ENCODE peak calls at places on chromosomes 4 and X, in eight cellular contexts. Z, B, V, Y, H, Q, R and A are unnamed samples.

GRCh38 chrX:70087857-70088256 is 25.6 kb downstream of the OTUD6A start:
- DNase-seq in Z (no peak), B (no peak), V (no peak), Y (no peak), H (peak), Q (no peak), R (no peak), A (no peak)

GRCh38 chrX:48025561-48025960 is 18.8 kb downstream of the SPACA5 start:
- DNase-seq in Z (no peak), B (peak), V (no peak), Y (peak), H (peak), Q (peak), R (no peak), A (no peak)

GRCh38 chr4:83618991-83619390 is 83.1 kb downstream of the GPAT3 start:
- DNase-seq in Z (no peak), B (no peak), V (no peak), Y (no peak), H (peak), Q (no peak), R (no peak), A (no peak)

GRCh38 chrX:134622056-134622812 is 36.0 kb downstream of the PLAC1 start:
- DNase-seq in Z (peak), B (peak), V (no peak), Y (peak), H (peak), Q (peak), R (no peak), A (no peak)

GRCh38 chrX:66760648-66761047 is 121.8 kb upstream of the EDA2R start:
- DNase-seq in Z (no peak), B (no peak), V (no peak), Y (peak), H (peak), Q (no peak), R (no peak), A (no peak)

GRCh38 chr4:684611-685010 is 4.3 kb downstream of the SLC49A3 start:
- DNase-seq in Z (no peak), B (no peak), V (no peak), Y (no peak), H (no peak), Q (no peak), R (peak), A (no peak)

GRCh38 chr4:146112389-146112788 is 63.1 kb upstream of the LSM6 start:
- DNase-seq in Z (no peak), B (no peak), V (no peak), Y (no peak), H (no peak), Q (no peak), R (no peak), A (no peak)

GRCh38 chr4:72394264-72394663 is 174.8 kb downstream of the ADAMTS3 start:
- DNase-seq in Z (no peak), B (no peak), V (no peak), Y (no peak), H (no peak), Q (no peak), R (no peak), A (no peak)

GRCh38 chrX:121642415-121642814 is 595.0 kb downstream of the GLUD2 start:
- DNase-seq in Z (no peak), B (no peak), V (no peak), Y (no peak), H (no peak), Q (no peak), R (no peak), A (no peak)

GRCh38 chrX:1086444-1087409 is 125.7 kb downstream of the CRLF2 start:
- DNase-seq in Z (no peak), B (peak), V (no peak), Y (no peak), H (no peak), Q (no peak), R (no peak), A (no peak)

GRCh38 chrX:11407331-11408110 is 114.3 kb downstream of the AMELX start:
- DNase-seq in Z (no peak), B (no peak), V (no peak), Y (no peak), H (no peak), Q (no peak), R (no peak), A (no peak)

GRCh38 chr4:113997206-113997605 is 17.8 kb upstream of the ARSJ start:
- DNase-seq in Z (no peak), B (no peak), V (no peak), Y (no peak), H (no peak), Q (no peak), R (no peak), A (no peak)

GRCh38 chr4:23237771-23238170 is 545.0 kb downstream of the GBA3 start:
- DNase-seq in Z (no peak), B (no peak), V (no peak), Y (no peak), H (no peak), Q (no peak), R (no peak), A (no peak)

GRCh38 chr4:5683566-5683965 is 24.8 kb downstream of the EVC2 start:
- DNase-seq in Z (no peak), B (no peak), V (no peak), Y (no peak), H (no peak), Q (no peak), R (no peak), A (no peak)

GRCh38 chrX:110104078-110104477 is 101.2 kb downstream of the TMEM164 start:
- DNase-seq in Z (no peak), B (no peak), V (no peak), Y (no peak), H (no peak), Q (no peak), R (no peak), A (no peak)

GRCh38 chr4:42150653-42151567 is 1.5 kb downstream of the BEND4 start:
- DNase-seq in Z (no peak), B (no peak), V (no peak), Y (peak), H (no peak), Q (no peak), R (peak), A (no peak)

GRCh38 chrX:150558424-150558823 is 10.0 kb upstream of the MTM1 start:
- DNase-seq in Z (no peak), B (no peak), V (no peak), Y (no peak), H (no peak), Q (no peak), R (no peak), A (no peak)

GRCh38 chr4:2218436-2218835 is 23.5 kb downstream of the HAUS3 start:
- DNase-seq in Z (no peak), B (no peak), V (no peak), Y (no peak), H (no peak), Q (no peak), R (no peak), A (no peak)

GRCh38 chrX:45699158-45699557 is 498.5 kb upstream of the DIPK2B start:
- DNase-seq in Z (no peak), B (no peak), V (no peak), Y (no peak), H (no peak), Q (no peak), R (no peak), A (no peak)

GRCh38 chr4:73673286-73673685 is 53.0 kb upstream of the RASSF6 start:
- DNase-seq in Z (no peak), B (no peak), V (no peak), Y (no peak), H (no peak), Q (no peak), R (no peak), A (no peak)

GRCh38 chrX:119880552-119881437 is 9.2 kb downstream of the NDUFA1 start:
- DNase-seq in Z (peak), B (peak), V (no peak), Y (peak), H (peak), Q (peak), R (no peak), A (no peak)

GRCh38 chr4:1871471-1872021 is 353 bp downstream of the NSD2 start:
- DNase-seq in Z (no peak), B (no peak), V (no peak), Y (peak), H (peak), Q (no peak), R (peak), A (no peak)

GRCh38 chrX:21972721-21973120 is 32.2 kb downstream of the SMS start:
- DNase-seq in Z (no peak), B (no peak), V (no peak), Y (peak), H (peak), Q (no peak), R (no peak), A (no peak)

GRCh38 chr4:157221895-157222763 is 1.6 kb downstream of the GRIA2 start:
- DNase-seq in Z (no peak), B (no peak), V (no peak), Y (peak), H (peak), Q (no peak), R (peak), A (no peak)

GRCh38 chr4:152044341-152044740 is 283.5 kb upstream of the GATB start:
- DNase-seq in Z (no peak), B (no peak), V (no peak), Y (no peak), H (no peak), Q (no peak), R (no peak), A (no peak)

GRCh38 chrX:106731590-106731989 is 5.1 kb downstream of the RNF128 start:
- DNase-seq in Z (no peak), B (no peak), V (no peak), Y (no peak), H (no peak), Q (no peak), R (no peak), A (no peak)

GRCh38 chr4:26573389-26573794 is 10.5 kb upstream of the TBC1D19 start:
- DNase-seq in Z (no peak), B (no peak), V (no peak), Y (peak), H (no peak), Q (no peak), R (no peak), A (no peak)

GRCh38 chrX:48683411-48683982 is at the start of gene WAS:
- DNase-seq in Z (no peak), B (no peak), V (no peak), Y (no peak), H (no peak), Q (no peak), R (peak), A (no peak)

GRCh38 chr4:1578301-1578781 is 105.8 kb downstream of the FAM53A start:
- DNase-seq in Z (no peak), B (no peak), V (no peak), Y (peak), H (no peak), Q (no peak), R (peak), A (no peak)

GRCh38 chrX:120207009-120207610 is 43.5 kb upstream of the ZBTB33 start:
- DNase-seq in Z (no peak), B (no peak), V (no peak), Y (no peak), H (no peak), Q (no peak), R (no peak), A (no peak)

GRCh38 chrX:85627363-85627762 is 247.9 kb upstream of the POF1B start:
- DNase-seq in Z (no peak), B (no peak), V (no peak), Y (peak), H (no peak), Q (no peak), R (no peak), A (no peak)

GRCh38 chrX:39845289-39845688 is 252.5 kb downstream of the BCOR start:
- DNase-seq in Z (no peak), B (no peak), V (no peak), Y (no peak), H (no peak), Q (no peak), R (no peak), A (no peak)

GRCh38 chr4:168498259-168498658 is 1.4 kb downstream of the PALLD start:
- DNase-seq in Z (no peak), B (no peak), V (no peak), Y (no peak), H (no peak), Q (no peak), R (no peak), A (no peak)

GRCh38 chr4:166257276-166257675 is 384.2 kb downstream of the TLL1 start:
- DNase-seq in Z (no peak), B (no peak), V (no peak), Y (no peak), H (no peak), Q (no peak), R (no peak), A (no peak)

GRCh38 chr4:57119054-57119651 is 9.0 kb upstream of the IGFBP7 start:
- DNase-seq in Z (no peak), B (no peak), V (peak), Y (no peak), H (peak), Q (no peak), R (no peak), A (peak)

GRCh38 chrX:118520206-118520857 is 24.7 kb downstream of the DOCK11 start:
- DNase-seq in Z (no peak), B (no peak), V (no peak), Y (no peak), H (no peak), Q (no peak), R (no peak), A (no peak)

DNA sequence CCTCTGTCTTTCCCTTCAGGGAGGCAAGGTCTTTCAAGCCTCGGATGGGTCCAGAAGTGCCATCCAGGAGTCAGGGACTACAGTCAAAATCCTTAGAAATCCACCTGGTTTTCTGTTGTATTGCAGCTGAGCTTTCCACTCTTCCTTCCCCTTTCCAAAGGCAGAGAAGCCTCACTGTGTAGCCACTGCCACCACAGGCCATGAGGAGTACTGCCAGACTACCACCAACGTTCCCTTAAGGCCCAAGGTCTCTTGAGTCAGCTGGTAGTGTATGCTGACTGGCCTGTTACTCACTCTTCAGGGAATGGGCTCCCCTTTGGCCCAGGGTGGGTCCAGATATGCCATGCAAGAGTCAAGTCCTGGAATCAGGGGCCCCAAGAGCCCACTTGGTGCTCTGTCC is 1454.1 kb downstream of the PCDH19 start:
- DNase-seq in Z (no peak), B (no peak), V (no peak), Y (peak), H (no peak), Q (no peak), R (no peak), A (no peak)
- TF ChIP-seq CTCF in Z (no peak), B (no peak), V (no peak), Y (peak), H (no peak), Q (no peak), R (no peak), A (no peak)

GRCh38 chrX:151801980-151802379 is 67.4 kb downstream of the CNGA2 start:
- DNase-seq in Z (no peak), B (no peak), V (no peak), Y (peak), H (peak), Q (no peak), R (no peak), A (no peak)

GRCh38 chrX:151806967-151807540 is 72.5 kb downstream of the CNGA2 start:
- DNase-seq in Z (no peak), B (no peak), V (no peak), Y (no peak), H (no peak), Q (no peak), R (no peak), A (no peak)
- TF ChIP-seq POLR2AphosphoS5 in Z (no peak), B (no peak), V (no peak), Y (no peak), H (no peak), Q (no peak), R (no peak), A (no peak)

GRCh38 chr4:13597604-13598003 is 29.9 kb downstream of the BOD1L1 start:
- DNase-seq in Z (no peak), B (no peak), V (no peak), Y (no peak), H (no peak), Q (no peak), R (no peak), A (no peak)

GRCh38 chr4:13597141-13597540 is 30.4 kb downstream of the BOD1L1 start:
- DNase-seq in Z (no peak), B (no peak), V (no peak), Y (no peak), H (no peak), Q (no peak), R (no peak), A (no peak)

GRCh38 chr4:13601060-13601459 is 26.5 kb downstream of the BOD1L1 start:
- DNase-seq in Z (no peak), B (no peak), V (no peak), Y (no peak), H (no peak), Q (no peak), R (no peak), A (no peak)

GRCh38 chr4:13601848-13602247 is 25.7 kb downstream of the BOD1L1 start:
- DNase-seq in Z (no peak), B (no peak), V (no peak), Y (no peak), H (no peak), Q (no peak), R (no peak), A (no peak)

DNA sequence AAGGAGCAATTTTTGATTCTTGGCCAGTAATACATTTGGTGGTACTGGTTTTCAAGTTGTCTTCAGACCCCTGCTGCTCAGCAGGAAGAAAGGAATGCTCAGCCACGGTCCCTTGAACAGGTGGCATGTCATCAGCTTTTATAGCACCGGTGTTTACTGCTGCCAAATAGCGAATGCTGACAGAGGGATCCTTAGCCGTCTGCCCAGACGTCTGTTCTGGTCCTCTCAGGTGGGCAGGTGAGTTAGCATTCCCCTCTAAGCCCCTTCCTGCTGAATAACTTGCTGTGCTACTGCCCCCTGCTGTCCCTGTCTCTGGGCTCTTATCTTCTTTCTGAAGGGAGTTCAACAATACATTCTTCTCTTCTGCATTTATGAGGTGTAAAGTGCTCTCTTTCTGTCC is 28.4 kb downstream of the BOD1L1 start:
- DNase-seq in Z (no peak), B (no peak), V (no peak), Y (peak), H (no peak), Q (no peak), R (no peak), A (no peak)
- TF ChIP-seq CTCF in Z (peak), B (peak), V (no peak), Y (peak), H (no peak), Q (no peak), R (no peak), A (no peak)

GRCh38 chr4:132683957-132684356 is 465.1 kb upstream of the PCDH10 start:
- DNase-seq in Z (no peak), B (no peak), V (no peak), Y (peak), H (no peak), Q (no peak), R (no peak), A (no peak)
- TF ChIP-seq POLR2AphosphoS5 in Z (no peak), B (no peak), V (no peak), Y (no peak), H (no peak), Q (no peak), R (no peak), A (no peak)